ENCODE peak calls at places on chromosomes 1 and 21, in eight cellular contexts. W is colonic mucosa, O is WTC11, J is EL, I is GM23338, Y is KBM-7, D is suprapubic skin, L is iris pigment epithelial cell. B is an unnamed sample.
A peak's percentile ranks its signal among the peaks of the same experiment; 100 is the strongest.

GRCh38 chr1:191839891-191840290 is 318.4 kb upstream of the RGS18 start:
- DNase-seq in J (peak; percentile 18), I (no peak), W (no peak), L (peak; percentile 11), D (no peak), Y (no peak), O (no peak), B (no peak)

GRCh38 chr1:165441166-165441955 is 3.6 kb downstream of the RXRG start:
- DNase-seq in O (no peak), L (no peak), Y (no peak), D (no peak), J (no peak), I (no peak), W (no peak), B (no peak)

GRCh38 chr1:154609398-154610380 is 1.7 kb upstream of the ADAR start:
- DNase-seq in W (peak; percentile 24), J (peak; percentile 52), L (no peak), Y (no peak), I (peak; percentile 86), D (no peak), O (peak; percentile 65), B (no peak)

GRCh38 chr1:214476229-214476957 is 75.0 kb downstream of the PTPN14 start:
- DNase-seq in L (peak; percentile 68), O (no peak), W (no peak), J (no peak), I (no peak), D (no peak), Y (no peak), B (no peak)

GRCh38 chr1:40389871-40390560 is 16.5 kb downstream of the SMAP2 start:
- DNase-seq in I (no peak), L (peak; percentile 96), D (no peak), O (no peak), Y (no peak), W (no peak), J (no peak), B (no peak)

GRCh38 chr21:32826317-32827167 is 55.0 kb upstream of the PAXBP1 start:
- DNase-seq in L (peak; percentile 72), O (peak; percentile 22), I (peak; percentile 81), D (no peak), W (peak; percentile 66), J (peak; percentile 52), Y (peak; percentile 64), B (peak; percentile 8)

GRCh38 chr21:44969965-44970755 is 30.3 kb downstream of the SLX9 start:
- DNase-seq in Y (no peak), L (peak; percentile 55), D (no peak), I (no peak), W (no peak), J (peak; percentile 81), O (no peak), B (no peak)

GRCh38 chr1:95916616-95917015 is 682.6 kb downstream of the RWDD3 start:
- DNase-seq in I (peak; percentile 62), D (no peak), L (peak; percentile 15), J (peak; percentile 3), Y (peak; percentile 1), W (no peak), O (no peak), B (peak; percentile 28)

GRCh38 chr1:65068202-65069011 is 79.6 kb upstream of the AK4 start:
- DNase-seq in Y (peak; percentile 56), O (no peak), D (no peak), L (peak; percentile 45), I (peak; percentile 33), J (peak; percentile 29), W (peak; percentile 53), B (no peak)

GRCh38 chr21:29077651-29078090 is 4.2 kb upstream of the CCT8 start:
- DNase-seq in D (no peak), L (peak; percentile 54), Y (no peak), O (no peak), I (peak; percentile 54), W (peak; percentile 43), J (peak; percentile 66), B (no peak)

GRCh38 chr1:33119532-33120217 is 38.7 kb downstream of the AZIN2 start:
- DNase-seq in Y (no peak), I (peak; percentile 84), L (peak; percentile 41), J (no peak), O (peak; percentile 69), D (no peak), W (no peak), B (no peak)

GRCh38 chr1:91827094-91828006 is 58.6 kb downstream of the TGFBR3 start:
- DNase-seq in O (no peak), Y (no peak), I (no peak), J (no peak), D (no peak), L (no peak), W (peak; percentile 69), B (no peak)

GRCh38 chr21:38170283-38170682 is 86.5 kb upstream of the KCNJ15 start:
- DNase-seq in W (no peak), Y (peak; percentile 18), I (peak; percentile 68), J (peak; percentile 48), O (peak; percentile 44), L (no peak), D (no peak), B (no peak)

GRCh38 chr1:160371346-160371631 is 4.4 kb downstream of the NHLH1 start:
- DNase-seq in O (no peak), D (no peak), J (no peak), Y (no peak), W (no peak), L (no peak), I (no peak), B (no peak)

GRCh38 chr1:226610671-226611070 is 62.1 kb downstream of the STUM start:
- DNase-seq in J (no peak), I (no peak), O (no peak), W (no peak), Y (no peak), L (no peak), D (no peak), B (no peak)

GRCh38 chr1:183270541-183271141 is 84.6 kb downstream of the LAMC2 start:
- DNase-seq in L (peak; percentile 74), I (no peak), Y (no peak), J (peak; percentile 98), D (peak; percentile 44), O (no peak), W (no peak), B (no peak)

GRCh38 chr1:240149488-240150094 is 57.9 kb downstream of the FMN2 start:
- DNase-seq in O (no peak), W (peak; percentile 27), D (no peak), L (peak; percentile 41), Y (peak; percentile 52), J (peak; percentile 61), I (peak; percentile 58), B (peak; percentile 2)

GRCh38 chr1:20739225-20739624 is 6.7 kb upstream of the SH2D5 start:
- DNase-seq in J (peak; percentile 76), Y (no peak), I (no peak), D (no peak), O (no peak), L (peak; percentile 48), W (no peak), B (no peak)

GRCh38 chr1:23555225-23555801 is 4.0 kb downstream of the ID3 start:
- DNase-seq in J (peak; percentile 56), I (peak; percentile 64), O (peak; percentile 54), D (no peak), W (peak; percentile 41), Y (no peak), L (peak; percentile 61), B (no peak)

GRCh38 chr1:97209381-97209780 is 487.8 kb downstream of the PTBP2 start:
- DNase-seq in Y (no peak), L (peak; percentile 27), I (no peak), O (no peak), D (no peak), J (no peak), W (no peak), B (no peak)

GRCh38 chr1:164858233-164858632 is 299.2 kb downstream of the PBX1 start:
- DNase-seq in W (no peak), I (no peak), Y (no peak), L (no peak), D (no peak), O (no peak), J (no peak), B (no peak)

GRCh38 chr1:115210302-115210711 is 121.0 kb upstream of the TSPAN2 start:
- DNase-seq in Y (no peak), D (no peak), J (peak; percentile 96), I (no peak), O (no peak), W (no peak), L (peak; percentile 90), B (no peak)

GRCh38 chr1:61636814-61637213 is 88.1 kb downstream of the TM2D1 start:
- DNase-seq in W (no peak), I (no peak), O (no peak), D (no peak), J (no peak), L (no peak), Y (no peak), B (no peak)

GRCh38 chr1:206808615-206809014 is 36.3 kb upstream of the IL10 start:
- DNase-seq in Y (peak; percentile 27), J (peak; percentile 43), W (no peak), I (peak; percentile 67), O (no peak), D (no peak), L (peak; percentile 50), B (no peak)

GRCh38 chr1:213987876-213988638 is at the start of gene PROX1:
- DNase-seq in I (peak; percentile 94), W (peak; percentile 89), Y (peak; percentile 80), J (peak; percentile 85), D (peak; percentile 89), L (peak; percentile 93), O (peak; percentile 85), B (peak; percentile 20)

GRCh38 chr21:42574234-42575027 is 60.8 kb downstream of the SLC37A1 start:
- DNase-seq in D (peak; percentile 64), Y (no peak), W (no peak), J (peak; percentile 19), L (peak; percentile 45), I (no peak), O (peak; percentile 14), B (no peak)

GRCh38 chr1:201902198-201902597 is 13.5 kb downstream of the SHISA4 start:
- DNase-seq in L (peak; percentile 58), I (no peak), W (no peak), J (peak; percentile 66), D (no peak), O (no peak), Y (no peak), B (no peak)

GRCh38 chr1:178310685-178311105 is 186.1 kb downstream of the CLEC20A start:
- DNase-seq in O (no peak), W (no peak), I (peak; percentile 90), L (peak; percentile 73), D (no peak), Y (peak; percentile 84), J (peak; percentile 74), B (peak; percentile 22)

GRCh38 chr1:47703981-47704596 is 266.2 kb downstream of the FOXD2 start:
- DNase-seq in L (peak; percentile 53), I (no peak), D (no peak), W (no peak), J (peak; percentile 69), Y (no peak), O (no peak), B (no peak)

B was measured in SK-N-MC.